ENCODE peak calls at places on chromosomes 12 and 14, in ten cellular contexts. W is activated T-cell treated with anti-CD3 and anti-CD28 coated beads, Interleukin-2, amount 50 U/mL, for 72 hours; M is stimulated activated CD8-positive, alpha-beta memory T cell treated with anti-CD3 and anti-CD28 coated beads, Interleukin-4, amount 100 ng/mL, for 4 hours; N is dorsolateral prefrontal cortex; T is heart left ventricle; V is NCI-H1092; R is activated naive CD4-positive, alpha-beta T cell treated with anti-CD3 and anti-CD28 coated beads for 36 hours; S is amniotic epithelial cell; C is ecto neural progenitor cell; E is activated CD8-positive, alpha-beta memory T cell treated with anti-CD3 and anti-CD28 coated beads, Interleukin-2, amount 50 U/mL, for 4 hours. D is an unnamed sample.

GRCh38 chr12:94659531-94659930 is 9.2 kb upstream of the TMCC3 start:
- DNase-seq in S (no peak), E (no peak), R (no peak), W (no peak), T (no peak), N (no peak), V (no peak), M (no peak), C (no peak), D (no peak)

GRCh38 chr12:3122841-3123678 is 45.9 kb downstream of the TSPAN9 start:
- DNase-seq in W (no peak), N (no peak), E (no peak), R (no peak), S (peak; percentile 83), V (no peak), C (no peak), M (no peak), T (peak; percentile 85), D (peak; percentile 40)

GRCh38 chr12:105445261-105446015 is 114.9 kb downstream of the C12orf75 start:
- DNase-seq in M (no peak), E (no peak), V (no peak), S (peak; percentile 53), C (no peak), N (no peak), T (no peak), W (no peak), R (no peak), D (no peak)

GRCh38 chr12:52063986-52064649 is 5.7 kb upstream of the ATG101 start:
- DNase-seq in N (no peak), S (peak; percentile 69), T (peak; percentile 86), R (no peak), W (no peak), C (peak; percentile 54), V (no peak), E (no peak), M (no peak), D (no peak)

GRCh38 chr12:101697197-101697929 is at the start of gene CHPT1:
- DNase-seq in T (peak; percentile 90), R (peak; percentile 57), C (peak; percentile 88), V (peak; percentile 27), M (peak; percentile 31), S (peak; percentile 24), E (peak; percentile 60), W (peak; percentile 73), N (peak; percentile 55), D (peak; percentile 75)

GRCh38 chr12:21434704-21435103 is 2.8 kb upstream of the PYROXD1 start:
- DNase-seq in V (no peak), T (no peak), N (no peak), E (no peak), M (no peak), W (no peak), S (no peak), C (no peak), R (no peak), D (no peak)

GRCh38 chr12:129212221-129212630 is 358.9 kb downstream of the GLT1D1 start:
- DNase-seq in M (no peak), E (no peak), S (no peak), V (no peak), W (no peak), T (no peak), R (no peak), N (no peak), C (no peak), D (no peak)

GRCh38 chr12:115260807-115261161 is 576.8 kb upstream of the TBX3 start:
- DNase-seq in C (no peak), S (no peak), V (no peak), E (no peak), W (no peak), R (no peak), N (no peak), T (no peak), M (no peak), D (no peak)

GRCh38 chr14:76133103-76133502 is 18.6 kb upstream of the GPATCH2L start:
- DNase-seq in N (no peak), T (no peak), S (peak; percentile 40), E (no peak), W (no peak), M (no peak), V (no peak), R (peak; percentile 38), C (no peak), D (no peak)

GRCh38 chr12:5511644-5512584 is 80.0 kb downstream of the NTF3 start:
- DNase-seq in E (no peak), N (no peak), C (peak; percentile 73), R (peak; percentile 32), T (no peak), S (no peak), W (peak; percentile 10), V (no peak), M (no peak), D (no peak)

GRCh38 chr12:22518067-22518719 is 26.1 kb downstream of the C2CD5 start:
- DNase-seq in T (peak; percentile 54), V (peak; percentile 38), N (no peak), S (peak; percentile 28), M (no peak), E (no peak), W (no peak), C (no peak), R (no peak), D (peak; percentile 38)

GRCh38 chr12:123905319-123905925 is 67.2 kb downstream of the CCDC92 start:
- DNase-seq in M (peak; percentile 24), R (peak; percentile 87), C (no peak), T (no peak), V (no peak), S (peak; percentile 84), E (peak; percentile 66), W (peak; percentile 74), N (no peak), D (peak; percentile 76)

GRCh38 chr12:13094349-13094748 is 9.1 kb downstream of the GSG1 start:
- DNase-seq in E (no peak), R (no peak), C (no peak), S (peak; percentile 52), N (no peak), W (no peak), V (no peak), T (no peak), M (no peak), D (no peak)

GRCh38 chr12:7869137-7869536 is 3.6 kb downstream of the SLC2A14 start:
- DNase-seq in S (peak; percentile 64), M (no peak), N (no peak), R (no peak), W (no peak), V (no peak), E (no peak), T (no peak), C (no peak), D (no peak)

GRCh38 chr12:27434673-27435565 is 11.6 kb upstream of the SMCO2 start:
- DNase-seq in E (peak; percentile 18), W (peak; percentile 20), N (no peak), R (peak; percentile 37), S (no peak), M (no peak), T (no peak), C (no peak), V (no peak), D (no peak)

GRCh38 chr12:122965356-122965755 is 907 bp downstream of the ABCB9 start:
- DNase-seq in M (no peak), T (no peak), E (no peak), W (no peak), R (no peak), N (no peak), V (no peak), S (no peak), C (no peak), D (no peak)

GRCh38 chr14:104678346-104678745 is 11.1 kb upstream of the INF2 start:
- DNase-seq in R (no peak), T (peak; percentile 63), V (no peak), S (no peak), N (peak; percentile 45), C (peak; percentile 72), W (no peak), M (no peak), E (no peak), D (no peak)

GRCh38 chr14:51681411-51681810 is 29.7 kb downstream of the FRMD6 start:
- DNase-seq in S (no peak), M (no peak), V (no peak), R (no peak), C (no peak), N (no peak), W (no peak), T (no peak), E (no peak), D (no peak)

GRCh38 chr12:132602578-132603239 is 7.7 kb downstream of the LRCOL1 start:
- DNase-seq in R (no peak), N (no peak), V (no peak), C (no peak), M (no peak), E (no peak), S (no peak), W (no peak), T (peak; percentile 48), D (no peak)

GRCh38 chr14:53047302-53047701 is 96.5 kb upstream of the FERMT2 start:
- DNase-seq in T (no peak), W (no peak), C (no peak), N (no peak), R (no peak), E (no peak), M (no peak), V (no peak), S (peak; percentile 49), D (no peak)

D was measured in lung.